ENCODE peak calls at places on chromosome 1, in six cellular contexts. One of them, this sample, is unnamed.

GRCh38 chr1:235783148-235783776 is 83.4 kb downstream of the LYST start:
- DNase-seq in heart right ventricle: no peak
- DNase-seq in BE2C: no peak
- DNase-seq in tibial nerve: no peak
- DNase-seq in colonic mucosa: no peak
- DNase-seq in lower lobe of right lung: no peak
- DNase-seq in this sample: peak; percentile 42

GRCh38 chr1:2148691-2149090 is 45.9 kb downstream of the FAAP20 start:
- DNase-seq in heart right ventricle: no peak
- DNase-seq in BE2C: no peak
- DNase-seq in tibial nerve: no peak
- DNase-seq in colonic mucosa: no peak
- DNase-seq in lower lobe of right lung: peak; percentile 61
- DNase-seq in this sample: no peak

GRCh38 chr1:89022167-89022959 is at the start of gene GBP3:
- DNase-seq in heart right ventricle: no peak
- DNase-seq in BE2C: no peak
- DNase-seq in tibial nerve: no peak
- DNase-seq in colonic mucosa: no peak
- DNase-seq in lower lobe of right lung: no peak
- DNase-seq in this sample: peak; percentile 47

GRCh38 chr1:41738010-41738409 is 180.7 kb downstream of the HIVEP3 start:
- DNase-seq in heart right ventricle: no peak
- DNase-seq in BE2C: no peak
- DNase-seq in tibial nerve: no peak
- DNase-seq in colonic mucosa: no peak
- DNase-seq in lower lobe of right lung: no peak
- DNase-seq in this sample: no peak

GRCh38 chr1:236395780-236396664 is 1.9 kb downstream of the EDARADD start:
- DNase-seq in heart right ventricle: no peak
- DNase-seq in BE2C: no peak
- DNase-seq in tibial nerve: no peak
- DNase-seq in colonic mucosa: no peak
- DNase-seq in lower lobe of right lung: no peak
- DNase-seq in this sample: no peak

GRCh38 chr1:28144203-28145135 is 32.0 kb downstream of the PTAFR start:
- DNase-seq in heart right ventricle: no peak
- DNase-seq in BE2C: peak; percentile 10
- DNase-seq in tibial nerve: no peak
- DNase-seq in colonic mucosa: no peak
- DNase-seq in lower lobe of right lung: no peak
- DNase-seq in this sample: no peak

GRCh38 chr1:204445860-204446412 is 34.3 kb upstream of the PPP1R15B start:
- DNase-seq in heart right ventricle: no peak
- DNase-seq in BE2C: peak; percentile 88
- DNase-seq in tibial nerve: no peak
- DNase-seq in colonic mucosa: peak; percentile 74
- DNase-seq in lower lobe of right lung: no peak
- DNase-seq in this sample: peak; percentile 56

GRCh38 chr1:151510957-151511635 is at the start of gene CGN:
- DNase-seq in heart right ventricle: peak; percentile 80
- DNase-seq in BE2C: peak; percentile 98
- DNase-seq in tibial nerve: peak; percentile 55
- DNase-seq in colonic mucosa: peak; percentile 93
- DNase-seq in lower lobe of right lung: peak; percentile 92
- DNase-seq in this sample: peak; percentile 97

GRCh38 chr1:228084797-228085196 is 2.3 kb downstream of the ARF1 start:
- DNase-seq in heart right ventricle: no peak
- DNase-seq in BE2C: no peak
- DNase-seq in tibial nerve: no peak
- DNase-seq in colonic mucosa: no peak
- DNase-seq in lower lobe of right lung: peak; percentile 22
- DNase-seq in this sample: no peak

GRCh38 chr1:228085287-228085926 is 2.9 kb downstream of the ARF1 start:
- DNase-seq in heart right ventricle: no peak
- DNase-seq in BE2C: no peak
- DNase-seq in tibial nerve: peak; percentile 38
- DNase-seq in colonic mucosa: peak; percentile 68
- DNase-seq in lower lobe of right lung: peak; percentile 49
- DNase-seq in this sample: peak; percentile 63

GRCh38 chr1:228083871-228084278 is 1.4 kb downstream of the ARF1 start:
- DNase-seq in heart right ventricle: no peak
- DNase-seq in BE2C: no peak
- DNase-seq in tibial nerve: no peak
- DNase-seq in colonic mucosa: peak; percentile 35
- DNase-seq in lower lobe of right lung: peak; percentile 70
- DNase-seq in this sample: no peak

GRCh38 chr1:228082975-228083870 is 715 bp downstream of the ARF1 start:
- DNase-seq in heart right ventricle: peak; percentile 78
- DNase-seq in BE2C: no peak
- DNase-seq in tibial nerve: peak; percentile 49
- DNase-seq in colonic mucosa: peak; percentile 64
- DNase-seq in lower lobe of right lung: peak; percentile 79
- DNase-seq in this sample: no peak

GRCh38 chr1:228084325-228084724 is 1.8 kb downstream of the ARF1 start:
- DNase-seq in heart right ventricle: no peak
- DNase-seq in BE2C: no peak
- DNase-seq in tibial nerve: no peak
- DNase-seq in colonic mucosa: no peak
- DNase-seq in lower lobe of right lung: peak; percentile 20
- DNase-seq in this sample: no peak
- H3K4me1 ChIP-seq in heart right ventricle: peaks cover 72% of the 10 kb centered on the region
- H3K4me1 ChIP-seq in BE2C: peaks cover 6% of the 10 kb centered on the region
- H3K4me1 ChIP-seq in tibial nerve: peaks cover 64% of the 10 kb centered on the region
- H3K4me1 ChIP-seq in colonic mucosa: peaks cover 42% of the 10 kb centered on the region
- H3K4me1 ChIP-seq in lower lobe of right lung: peaks cover 67% of the 10 kb centered on the region
- H3K4me1 ChIP-seq in this sample: peaks cover 25% of the 10 kb centered on the region

GRCh38 chr1:87584603-87585002 is 255.9 kb downstream of the LMO4 start:
- DNase-seq in heart right ventricle: no peak
- DNase-seq in BE2C: no peak
- DNase-seq in tibial nerve: no peak
- DNase-seq in colonic mucosa: no peak
- DNase-seq in lower lobe of right lung: no peak
- DNase-seq in this sample: no peak
- TF ChIP-seq CTCF in heart right ventricle: no peak
- TF ChIP-seq CTCF in BE2C: no peak
- TF ChIP-seq CTCF in tibial nerve: no peak
- TF ChIP-seq CTCF in colonic mucosa: no peak
- TF ChIP-seq CTCF in lower lobe of right lung: no peak
- TF ChIP-seq CTCF in this sample: no peak

GRCh38 chr1:86522230-86522629 is 24.6 kb upstream of the CLCA4 start:
- DNase-seq in heart right ventricle: no peak
- DNase-seq in BE2C: no peak
- DNase-seq in tibial nerve: no peak
- DNase-seq in colonic mucosa: no peak
- DNase-seq in lower lobe of right lung: no peak
- DNase-seq in this sample: no peak

GRCh38 chr1:86520789-86521521 is 25.9 kb upstream of the CLCA4 start:
- DNase-seq in heart right ventricle: no peak
- DNase-seq in BE2C: no peak
- DNase-seq in tibial nerve: no peak
- DNase-seq in colonic mucosa: no peak
- DNase-seq in lower lobe of right lung: no peak
- DNase-seq in this sample: no peak

GRCh38 chr1:86527306-86527705 is 19.6 kb upstream of the CLCA4 start:
- DNase-seq in heart right ventricle: no peak
- DNase-seq in BE2C: no peak
- DNase-seq in tibial nerve: no peak
- DNase-seq in colonic mucosa: no peak
- DNase-seq in lower lobe of right lung: no peak
- DNase-seq in this sample: no peak

GRCh38 chr1:86521522-86521891 is 25.4 kb upstream of the CLCA4 start:
- DNase-seq in heart right ventricle: no peak
- DNase-seq in BE2C: no peak
- DNase-seq in tibial nerve: no peak
- DNase-seq in colonic mucosa: no peak
- DNase-seq in lower lobe of right lung: no peak
- DNase-seq in this sample: no peak

GRCh38 chr1:86523670-86524354 is 23.1 kb upstream of the CLCA4 start:
- DNase-seq in heart right ventricle: no peak
- DNase-seq in BE2C: no peak
- DNase-seq in tibial nerve: no peak
- DNase-seq in colonic mucosa: no peak
- DNase-seq in lower lobe of right lung: no peak
- DNase-seq in this sample: no peak
- H3K4me1 ChIP-seq in heart right ventricle: no peaks in the 10 kb centered on the region
- H3K4me1 ChIP-seq in BE2C: no peaks in the 10 kb centered on the region
- H3K4me1 ChIP-seq in tibial nerve: no peaks in the 10 kb centered on the region
- H3K4me1 ChIP-seq in colonic mucosa: no peaks in the 10 kb centered on the region
- H3K4me1 ChIP-seq in lower lobe of right lung: no peaks in the 10 kb centered on the region
- H3K4me1 ChIP-seq in this sample: no peaks in the 10 kb centered on the region

GRCh38 chr1:233448290-233448689 is 120.8 kb downstream of the MAP3K21 start:
- DNase-seq in heart right ventricle: no peak
- DNase-seq in BE2C: peak; percentile 82
- DNase-seq in tibial nerve: no peak
- DNase-seq in colonic mucosa: no peak
- DNase-seq in lower lobe of right lung: no peak
- DNase-seq in this sample: peak; percentile 52
- TF ChIP-seq CTCF in heart right ventricle: no peak
- TF ChIP-seq CTCF in BE2C: no peak
- TF ChIP-seq CTCF in tibial nerve: no peak
- TF ChIP-seq CTCF in colonic mucosa: no peak
- TF ChIP-seq CTCF in lower lobe of right lung: no peak
- TF ChIP-seq CTCF in this sample: no peak

This sample was measured in A673.